ENCODE peak calls at places on chromosomes 12 and 14, in six cellular contexts. M is T1000, N is ELF-1, P is GF-D8, Z is occipital lobe, S is cardiac muscle cell. O is an unnamed sample.

GRCh38 chr12:75779891-75780501 is 251.6 kb downstream of the PHLDA1 start:
- DNase-seq in M (no peak), N (peak), P (no peak), Z (no peak), S (peak), O (no peak)

GRCh38 chr12:115771065-115771464 is 506.4 kb downstream of the MED13L start:
- DNase-seq in M (no peak), N (peak), P (no peak), Z (no peak), S (peak), O (no peak)

GRCh38 chr12:96457191-96457930 is 32.0 kb upstream of the CFAP54 start:
- DNase-seq in M (no peak), N (peak), P (no peak), Z (no peak), S (no peak), O (no peak)

GRCh38 chr14:63853831-63854293 is 1.1 kb downstream of the SYNE2 start:
- DNase-seq in M (peak), N (peak), P (no peak), Z (no peak), S (peak), O (no peak)

GRCh38 chr14:36647827-36648753 is 13.6 kb upstream of the PAX9 start:
- DNase-seq in M (no peak), N (peak), P (no peak), Z (no peak), S (peak), O (no peak)

GRCh38 chr12:82082476-82082875 is 275.7 kb downstream of the CCDC59 start:
- DNase-seq in M (no peak), N (no peak), P (no peak), Z (no peak), S (no peak), O (no peak)

GRCh38 chr12:65565601-65566560 is 258.4 kb upstream of the HMGA2 start:
- DNase-seq in M (no peak), N (peak), P (no peak), Z (no peak), S (peak), O (no peak)

GRCh38 chr14:104075530-104076151 is 9.9 kb upstream of the ASPG start:
- DNase-seq in M (no peak), N (no peak), P (no peak), Z (no peak), S (peak), O (no peak)

GRCh38 chr12:1655225-1655788 is 26.3 kb downstream of the WNT5B start:
- DNase-seq in M (no peak), N (no peak), P (no peak), Z (no peak), S (no peak), O (no peak)

GRCh38 chr14:73025544-73025943 is 1.4 kb downstream of the ZFYVE1 start:
- DNase-seq in M (no peak), N (no peak), P (no peak), Z (no peak), S (peak), O (no peak)

GRCh38 chr12:100445081-100445481 is 28.6 kb upstream of the NR1H4 start:
- DNase-seq in M (no peak), N (no peak), P (no peak), Z (no peak), S (peak), O (no peak)

GRCh38 chr14:105450864-105451720 is 23.5 kb upstream of the CRIP2 start:
- DNase-seq in M (no peak), N (no peak), P (no peak), Z (no peak), S (no peak), O (no peak)

GRCh38 chr12:123840765-123841425 is 78.8 kb downstream of the DNAH10 start:
- DNase-seq in M (no peak), N (no peak), P (no peak), Z (no peak), S (peak), O (no peak)

GRCh38 chr12:120090626-120091295 is 25.8 kb downstream of the RAB35 start:
- DNase-seq in M (no peak), N (no peak), P (no peak), Z (no peak), S (no peak), O (no peak)

GRCh38 chr14:58736606-58737005 is 98.8 kb downstream of the DACT1 start:
- DNase-seq in M (no peak), N (no peak), P (no peak), Z (no peak), S (peak), O (no peak)

GRCh38 chr12:52521175-52521574 is 981 bp upstream of the KRT5 start:
- DNase-seq in M (no peak), N (peak), P (no peak), Z (no peak), S (peak), O (no peak)

GRCh38 chr12:109770861-109771670 is 57.4 kb downstream of the FAM222A start:
- DNase-seq in M (no peak), N (no peak), P (no peak), Z (no peak), S (no peak), O (no peak)

GRCh38 chr12:132530451-132530850 is 40.5 kb downstream of the FBRSL1 start:
- DNase-seq in M (no peak), N (no peak), P (no peak), Z (no peak), S (no peak), O (no peak)

GRCh38 chr12:29769162-29769820 is 14.5 kb downstream of the TMTC1 start:
- DNase-seq in M (peak), N (no peak), P (no peak), Z (no peak), S (peak), O (no peak)

GRCh38 chr14:30621354-30621953 is 665 bp upstream of the SCFD1 start:
- DNase-seq in M (no peak), N (peak), P (no peak), Z (no peak), S (peak), O (no peak)

GRCh38 chr12:113099764-113100163 is 35.8 kb downstream of the RASAL1 start:
- DNase-seq in M (no peak), N (no peak), P (no peak), Z (no peak), S (no peak), O (no peak)

GRCh38 chr14:83706555-83706954 is 1823.4 kb upstream of the FLRT2 start:
- DNase-seq in M (no peak), N (peak), P (no peak), Z (no peak), S (no peak), O (no peak)

GRCh38 chr12:52351196-52352059 is 15.9 kb downstream of the KRT85 start:
- DNase-seq in M (no peak), N (no peak), P (no peak), Z (peak), S (no peak), O (no peak)

GRCh38 chr12:110029290-110029689 is 19.0 kb downstream of the C12orf76 start:
- DNase-seq in M (no peak), N (no peak), P (no peak), Z (no peak), S (no peak), O (no peak)

GRCh38 chr14:69518341-69519101 is 34.0 kb downstream of the PLEKHD1 start:
- DNase-seq in M (no peak), N (no peak), P (no peak), Z (no peak), S (no peak), O (no peak)

GRCh38 chr12:110585231-110585799 is 2.2 kb upstream of the PPTC7 start:
- DNase-seq in M (no peak), N (no peak), P (peak), Z (no peak), S (peak), O (no peak)

GRCh38 chr12:52036587-52037171 is 14.6 kb upstream of the NR4A1 start:
- DNase-seq in M (peak), N (peak), P (no peak), Z (peak), S (peak), O (peak)

GRCh38 chr12:113097716-113098427 is 37.7 kb downstream of the RASAL1 start:
- DNase-seq in M (no peak), N (peak), P (no peak), Z (peak), S (peak), O (no peak)